ENCODE peak calls at places on chromosome 21, in nine cellular contexts. M is HepG2; E is colonic mucosa; X is ovary; W is pancreas; A is effector memory CD4-positive, alpha-beta T cell; O is left lung; Z is IMR-90; B is mammary epithelial cell. I is an unnamed sample.

GRCh38 chr21:35254006-35254751 is 205.1 kb upstream of the RUNX1 start:
- DNase-seq in M (no peak), E (peak; percentile 46), X (no peak), W (no peak), A (no peak), O (no peak), Z (peak; percentile 87), B (peak; percentile 91), I (peak; percentile 56)

GRCh38 chr21:26495283-26495849 is 77.7 kb downstream of the CYYR1 start:
- DNase-seq in M (no peak), E (no peak), X (no peak), W (no peak), A (no peak), O (no peak), Z (no peak), B (no peak), I (no peak)

GRCh38 chr21:32351428-32351827 is 41.4 kb downstream of the URB1 start:
- DNase-seq in M (no peak), E (no peak), X (no peak), W (no peak), A (no peak), O (no peak), Z (no peak), B (peak; percentile 91), I (no peak)

GRCh38 chr21:42239973-42240372 is 21.0 kb downstream of the ABCG1 start:
- DNase-seq in M (no peak), E (no peak), X (no peak), W (no peak), A (no peak), O (no peak), Z (no peak), B (no peak), I (no peak)

GRCh38 chr21:21205604-21206003 is 207.4 kb downstream of the NCAM2 start:
- DNase-seq in M (no peak), E (no peak), X (no peak), W (no peak), A (no peak), O (no peak), Z (no peak), B (no peak), I (no peak)

GRCh38 chr21:41901099-41901498 is 22.0 kb upstream of the PRDM15 start:
- DNase-seq in M (no peak), E (no peak), X (no peak), W (no peak), A (no peak), O (no peak), Z (no peak), B (no peak), I (no peak)

GRCh38 chr21:31078796-31079195 is 40.5 kb upstream of the KRTAP19-8 start:
- DNase-seq in M (no peak), E (no peak), X (no peak), W (no peak), A (no peak), O (no peak), Z (no peak), B (no peak), I (no peak)

GRCh38 chr21:41141031-41141457 is 26.9 kb upstream of the BACE2 start:
- DNase-seq in M (no peak), E (no peak), X (no peak), W (no peak), A (no peak), O (no peak), Z (peak; percentile 20), B (peak; percentile 69), I (no peak)

GRCh38 chr21:31279214-31279613 is 64.8 kb downstream of the TIAM1 start:
- DNase-seq in M (no peak), E (no peak), X (no peak), W (no peak), A (no peak), O (no peak), Z (no peak), B (no peak), I (no peak)

DNA sequence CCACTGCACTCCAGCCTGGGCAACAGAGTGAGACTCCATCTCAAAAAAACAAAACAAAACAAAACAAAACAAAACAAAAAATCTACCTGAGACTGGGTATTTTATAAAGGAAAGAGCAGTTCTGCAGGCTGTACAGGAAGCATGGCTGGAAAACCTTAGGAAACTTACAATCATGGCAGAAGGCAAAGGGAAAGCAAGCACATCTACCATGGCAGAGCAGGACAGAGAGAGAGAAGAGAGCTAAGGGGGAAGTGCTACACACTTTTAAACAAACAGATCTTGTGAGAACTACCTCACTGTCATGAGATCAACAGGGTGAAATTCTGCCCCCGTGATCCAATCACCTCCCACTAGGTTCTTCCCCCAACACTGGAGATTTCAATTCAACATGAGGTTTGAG is 198.3 kb upstream of the SAMSN1 start:
- DNase-seq in M (no peak), E (no peak), X (no peak), W (no peak), A (no peak), O (no peak), Z (no peak), B (no peak), I (no peak)
- H3K27ac ChIP-seq in M (no peak overlapping the region), E (no peak overlapping the region), X (no peak overlapping the region), W (no peak overlapping the region), A (no peak overlapping the region), O (no peak overlapping the region), Z (no peak overlapping the region), B (no peak overlapping the region), I (no peak overlapping the region)

DNA sequence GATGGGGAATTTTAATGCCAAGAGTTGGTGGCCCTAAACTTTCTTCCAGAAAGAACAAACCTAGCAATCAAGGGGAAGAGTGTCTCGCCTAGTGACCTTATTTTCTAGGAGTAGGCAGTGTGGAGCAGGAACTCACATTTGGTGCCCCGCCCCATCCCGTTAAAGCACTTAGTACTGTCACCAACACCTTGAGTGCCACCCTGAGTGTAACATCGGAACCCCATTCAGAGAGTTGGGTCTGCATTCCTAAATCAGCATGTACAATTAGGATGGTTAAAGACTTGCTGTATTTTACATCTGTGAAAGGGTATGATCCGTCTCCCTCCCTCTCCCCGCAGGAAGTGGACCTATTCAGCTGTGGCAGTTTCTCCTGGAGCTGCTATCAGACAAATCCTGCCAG is 15.5 kb downstream of the ETS2 start:
- DNase-seq in M (no peak), E (peak; percentile 58), X (no peak), W (no peak), A (no peak), O (peak; percentile 33), Z (no peak), B (no peak), I (peak; percentile 40)
- H3K4me1 ChIP-seq in M (peaks cover 73% of the 10 kb centered on the region), E (peaks cover 28% of the 10 kb centered on the region), X (peaks cover 2% of the 10 kb centered on the region), W (no peaks in the 10 kb centered on the region), A (no peaks in the 10 kb centered on the region), O (peaks cover 51% of the 10 kb centered on the region), Z (peaks cover 32% of the 10 kb centered on the region), B (peaks cover 29% of the 10 kb centered on the region), I (peaks cover 3% of the 10 kb centered on the region)

DNA sequence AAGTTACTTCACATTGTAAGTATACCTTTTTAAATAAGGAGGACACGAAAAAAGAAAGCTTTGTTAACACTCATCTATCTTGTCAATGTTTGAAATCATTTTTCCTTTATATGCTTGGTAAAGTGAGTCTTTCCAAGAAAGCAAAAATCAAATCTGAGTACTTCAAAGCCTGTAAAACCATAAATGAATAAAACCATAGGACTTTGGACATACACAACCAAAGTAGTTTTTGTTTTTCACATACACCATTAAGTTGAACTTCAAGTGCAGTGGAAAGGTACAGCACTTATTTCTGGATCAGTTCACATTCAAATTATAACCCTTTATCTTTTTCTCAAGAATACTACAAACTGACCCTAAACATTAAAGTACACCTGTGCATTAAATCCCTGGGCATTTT is 10.1 kb upstream of the PSMG1 start:
- DNase-seq in M (no peak), E (no peak), X (no peak), W (no peak), A (no peak), O (no peak), Z (no peak), B (no peak), I (peak; percentile 66)
- H3K36me3 ChIP-seq in M (peaks cover 28% of the 10 kb centered on the region), E (peaks cover 4% of the 10 kb centered on the region), X (no peaks in the 10 kb centered on the region), W (no peaks in the 10 kb centered on the region), A (peaks cover 7% of the 10 kb centered on the region), O (peaks cover 35% of the 10 kb centered on the region), Z (peaks cover 6% of the 10 kb centered on the region), B (peaks cover 11% of the 10 kb centered on the region), I (peaks cover 10% of the 10 kb centered on the region)

GRCh38 chr21:45478115-45478801 is 64.0 kb downstream of the SLC19A1 start:
- DNase-seq in M (peak; percentile 48), E (peak; percentile 68), X (peak; percentile 74), W (peak; percentile 78), A (peak; percentile 56), O (peak; percentile 90), Z (peak; percentile 49), B (no peak), I (peak; percentile 57)
- H3K27ac ChIP-seq in M (no peak overlapping the region), E (peak overlapping the region; percentile 23), X (no peak overlapping the region), W (peak overlapping the region; percentile 33), A (peak overlapping the region; percentile 72), O (peak overlapping the region; percentile 97), Z (peak overlapping the region; percentile 45), B (no peak overlapping the region), I (peak overlapping the region; percentile 52)